ENCODE peak calls at places on chromosomes 11 and 22, in five cellular contexts. G, E, B, Q and A are unnamed samples.

GRCh38 chr11:110473666-110474065 is 43.9 kb downstream of the FDX1 start:
- DNase-seq in G (no peak), E (no peak), B (no peak), Q (no peak), A (no peak)

GRCh38 chr11:1017269-1018005 is 19.1 kb downstream of the MUC6 start:
- DNase-seq in G (peak; percentile 35), E (peak; percentile 12), B (no peak), Q (no peak), A (no peak)

GRCh38 chr22:23093090-23093788 is 22.9 kb downstream of the GNAZ start:
- DNase-seq in G (no peak), E (no peak), B (no peak), Q (no peak), A (peak; percentile 57)

GRCh38 chr22:48944756-48945620 is 882.7 kb downstream of the BRD1 start:
- DNase-seq in G (peak; percentile 7), E (no peak), B (no peak), Q (no peak), A (no peak)

GRCh38 chr11:112049777-112050176 is 24.0 kb downstream of the PIH1D2 start:
- DNase-seq in G (no peak), E (peak; percentile 12), B (no peak), Q (no peak), A (no peak)

GRCh38 chr11:1994121-1994520 is 3.5 kb downstream of the H19 start:
- DNase-seq in G (no peak), E (no peak), B (no peak), Q (no peak), A (no peak)

GRCh38 chr11:28961726-28962125 is 853.5 kb downstream of the METTL15 start:
- DNase-seq in G (no peak), E (no peak), B (no peak), Q (no peak), A (no peak)

GRCh38 chr11:31958086-31958735 is 132.7 kb upstream of the RCN1 start:
- DNase-seq in G (no peak), E (peak; percentile 37), B (peak; percentile 73), Q (no peak), A (peak; percentile 70)

GRCh38 chr11:82577246-82577645 is 156.4 kb downstream of the FAM181B start:
- DNase-seq in G (no peak), E (no peak), B (no peak), Q (no peak), A (no peak)

GRCh38 chr11:61671527-61671926 is 8.7 kb upstream of the DAGLA start:
- DNase-seq in G (no peak), E (no peak), B (peak; percentile 51), Q (no peak), A (peak; percentile 58)

GRCh38 chr11:100719809-100720221 is 32.7 kb downstream of the ARHGAP42 start:
- DNase-seq in G (peak; percentile 71), E (peak; percentile 79), B (no peak), Q (no peak), A (peak; percentile 25)

GRCh38 chr11:29712616-29713015 is 304.2 kb downstream of the KCNA4 start:
- DNase-seq in G (no peak), E (no peak), B (no peak), Q (no peak), A (no peak)

GRCh38 chr11:65225284-65226102 is 36.3 kb upstream of the POLA2 start:
- DNase-seq in G (peak; percentile 59), E (peak; percentile 77), B (no peak), Q (no peak), A (peak; percentile 73)

GRCh38 chr22:23110922-23111527 is 30.8 kb downstream of the RSPH14 start:
- DNase-seq in G (no peak), E (no peak), B (no peak), Q (no peak), A (peak; percentile 60)